ENCODE peak calls at places on chromosomes 11 and 22, in nine cellular contexts. F is nephron progenitor cell, M is Right ventricle myocardium superior, G is head of caudate nucleus, Q is T-cell, Z is C1 segment of cervical spinal cord, V is sigmoid colon, E is SK-N-DZ, L is HTR-8/SVneo. C is an unnamed sample.

GRCh38 chr22:44172370-44173108 is 8.2 kb upstream of the PARVG start:
- DNase-seq in F (no peak), M (peak), G (peak), Q (no peak), Z (peak), V (peak), E (no peak), L (no peak), C (peak)

GRCh38 chr11:43681543-43681942 is 1.0 kb downstream of the HSD17B12 start:
- DNase-seq in F (no peak), M (no peak), G (no peak), Q (no peak), Z (no peak), V (no peak), E (peak), L (no peak), C (peak)

GRCh38 chr11:11622772-11623531 is 1.1 kb upstream of the GALNT18 start:
- DNase-seq in F (no peak), M (no peak), G (no peak), Q (no peak), Z (no peak), V (peak), E (no peak), L (no peak), C (no peak)

GRCh38 chr11:124643605-124644425 is 21.2 kb downstream of the TBRG1 start:
- DNase-seq in F (no peak), M (no peak), G (no peak), Q (no peak), Z (no peak), V (no peak), E (no peak), L (no peak), C (peak)

GRCh38 chr11:132886335-132886734 is 646.0 kb downstream of the OPCML start:
- DNase-seq in F (no peak), M (no peak), G (no peak), Q (no peak), Z (no peak), V (no peak), E (no peak), L (peak), C (peak)

GRCh38 chr11:63974259-63975143 is at the start of gene COX8A:
- DNase-seq in F (peak), M (peak), G (peak), Q (peak), Z (peak), V (peak), E (peak), L (peak), C (peak)

GRCh38 chr11:91066648-91067047 is 843.8 kb upstream of the CHORDC1 start:
- DNase-seq in F (no peak), M (no peak), G (no peak), Q (no peak), Z (no peak), V (no peak), E (peak), L (no peak), C (no peak)

GRCh38 chr11:45366839-45367238 is 80.7 kb upstream of the SYT13 start:
- DNase-seq in F (no peak), M (no peak), G (no peak), Q (no peak), Z (no peak), V (no peak), E (no peak), L (no peak), C (no peak)

GRCh38 chr22:27687984-27688545 is 113.5 kb downstream of the MN1 start:
- DNase-seq in F (no peak), M (no peak), G (no peak), Q (no peak), Z (no peak), V (no peak), E (no peak), L (no peak), C (peak)

GRCh38 chr11:8168485-8169257 is at the start of gene RIC3:
- DNase-seq in F (peak), M (peak), G (peak), Q (peak), Z (peak), V (peak), E (peak), L (no peak), C (no peak)

GRCh38 chr11:134679592-134679991 is 267.6 kb upstream of the B3GAT1 start:
- DNase-seq in F (no peak), M (no peak), G (no peak), Q (no peak), Z (no peak), V (peak), E (no peak), L (no peak), C (no peak)

GRCh38 chr22:30224161-30224857 is 22.2 kb downstream of the LIF start:
- DNase-seq in F (no peak), M (no peak), G (no peak), Q (no peak), Z (no peak), V (no peak), E (no peak), L (no peak), C (no peak)

GRCh38 chr11:130649749-130650275 is 201.4 kb downstream of the ADAMTS15 start:
- DNase-seq in F (no peak), M (no peak), G (no peak), Q (no peak), Z (no peak), V (no peak), E (no peak), L (no peak), C (no peak)

GRCh38 chr11:72743321-72744221 is 8.6 kb downstream of the ARAP1 start:
- DNase-seq in F (no peak), M (no peak), G (no peak), Q (no peak), Z (no peak), V (no peak), E (peak), L (no peak), C (no peak)

GRCh38 chr11:34308821-34309585 is 48.8 kb downstream of the ABTB2 start:
- DNase-seq in F (no peak), M (no peak), G (no peak), Q (no peak), Z (no peak), V (no peak), E (no peak), L (no peak), C (peak)

C was measured in choroid plexus epithelial cell.